ENCODE peak calls at places on chromosome 2, in ten cellular contexts. X is adrenal gland; N is CD4-positive, CD25-positive, alpha-beta regulatory T cell; Q is upper lobe of right lung; I is lower lobe of right lung; A is HCT116; O is aorta; T is H7; R is fibroblast of lung; B is neural progenitor cell. D is an unnamed sample.

GRCh38 chr2:30862054-30862651 is 54.9 kb upstream of the CAPN13 start:
- DNase-seq in N (peak; percentile 33), X (peak; percentile 78), O (no peak), I (peak; percentile 59), T (peak; percentile 74), R (peak; percentile 73), A (peak; percentile 55), B (peak; percentile 79), Q (no peak), D (peak; percentile 84)

GRCh38 chr2:12087175-12087574 is 340.7 kb downstream of the LPIN1 start:
- DNase-seq in R (no peak), X (no peak), N (no peak), B (no peak), O (no peak), T (no peak), I (no peak), A (no peak), Q (no peak), D (no peak)

GRCh38 chr2:183070942-183071844 is 7.4 kb upstream of the DUSP19 start:
- DNase-seq in A (no peak), B (peak; percentile 76), I (peak; percentile 56), T (peak; percentile 77), X (peak; percentile 42), Q (peak; percentile 70), R (peak; percentile 41), N (no peak), O (no peak), D (peak; percentile 37)

GRCh38 chr2:134379293-134379692 is 125.4 kb downstream of the MGAT5 start:
- DNase-seq in A (no peak), N (no peak), I (no peak), X (no peak), R (peak; percentile 49), Q (no peak), B (no peak), O (no peak), T (no peak), D (no peak)

GRCh38 chr2:55047677-55048299 is 2.5 kb downstream of the RTN4 start:
- DNase-seq in T (no peak), R (peak; percentile 51), X (peak; percentile 63), N (no peak), B (no peak), Q (no peak), I (no peak), A (no peak), O (no peak), D (peak; percentile 70)

GRCh38 chr2:102037681-102038080 is 45.9 kb downstream of the IL1R2 start:
- DNase-seq in O (no peak), B (no peak), X (no peak), N (no peak), Q (no peak), T (no peak), R (peak; percentile 62), A (no peak), I (no peak), D (no peak)

GRCh38 chr2:200212862-200213425 is 93.5 kb upstream of the SPATS2L start:
- DNase-seq in B (no peak), O (no peak), A (no peak), R (no peak), T (no peak), Q (no peak), X (no peak), I (no peak), N (no peak), D (no peak)

GRCh38 chr2:238704471-238705230 is 143.2 kb upstream of the TWIST2 start:
- DNase-seq in R (no peak), I (no peak), O (no peak), T (no peak), X (no peak), N (no peak), B (no peak), Q (no peak), A (no peak), D (no peak)

GRCh38 chr2:223501604-223502003 is 100.6 kb downstream of the SCG2 start:
- DNase-seq in I (no peak), T (no peak), A (no peak), B (no peak), X (no peak), O (no peak), N (no peak), Q (no peak), R (no peak), D (no peak)
- H3K27me3 ChIP-seq in I (no peaks in the 10 kb centered on the region), T (no peaks in the 10 kb centered on the region), A (no peaks in the 10 kb centered on the region), B (no peaks in the 10 kb centered on the region), X (no peaks in the 10 kb centered on the region), O (no peaks in the 10 kb centered on the region), N (no peaks in the 10 kb centered on the region), Q (no peaks in the 10 kb centered on the region), R (no peaks in the 10 kb centered on the region), D (no peaks in the 10 kb centered on the region)

GRCh38 chr2:237565974-237566373 is 400 bp upstream of the PRLH start:
- DNase-seq in R (no peak), A (no peak), Q (no peak), B (no peak), X (no peak), T (no peak), N (no peak), I (no peak), O (no peak), D (no peak)

GRCh38 chr2:237568121-237568660 is 1.8 kb downstream of the PRLH start:
- DNase-seq in A (no peak), Q (peak; percentile 45), R (no peak), O (peak; percentile 69), B (no peak), I (no peak), N (no peak), X (no peak), T (peak; percentile 34), D (no peak)

GRCh38 chr2:237569041-237569440 is 2.7 kb downstream of the PRLH start:
- DNase-seq in O (no peak), N (no peak), Q (no peak), A (no peak), R (no peak), T (no peak), B (no peak), X (no peak), I (no peak), D (no peak)

GRCh38 chr2:237566401-237567235 is at the start of gene PRLH:
- DNase-seq in O (peak; percentile 77), I (no peak), N (no peak), B (no peak), Q (no peak), T (peak; percentile 59), R (no peak), A (no peak), X (no peak), D (no peak)

DNA sequence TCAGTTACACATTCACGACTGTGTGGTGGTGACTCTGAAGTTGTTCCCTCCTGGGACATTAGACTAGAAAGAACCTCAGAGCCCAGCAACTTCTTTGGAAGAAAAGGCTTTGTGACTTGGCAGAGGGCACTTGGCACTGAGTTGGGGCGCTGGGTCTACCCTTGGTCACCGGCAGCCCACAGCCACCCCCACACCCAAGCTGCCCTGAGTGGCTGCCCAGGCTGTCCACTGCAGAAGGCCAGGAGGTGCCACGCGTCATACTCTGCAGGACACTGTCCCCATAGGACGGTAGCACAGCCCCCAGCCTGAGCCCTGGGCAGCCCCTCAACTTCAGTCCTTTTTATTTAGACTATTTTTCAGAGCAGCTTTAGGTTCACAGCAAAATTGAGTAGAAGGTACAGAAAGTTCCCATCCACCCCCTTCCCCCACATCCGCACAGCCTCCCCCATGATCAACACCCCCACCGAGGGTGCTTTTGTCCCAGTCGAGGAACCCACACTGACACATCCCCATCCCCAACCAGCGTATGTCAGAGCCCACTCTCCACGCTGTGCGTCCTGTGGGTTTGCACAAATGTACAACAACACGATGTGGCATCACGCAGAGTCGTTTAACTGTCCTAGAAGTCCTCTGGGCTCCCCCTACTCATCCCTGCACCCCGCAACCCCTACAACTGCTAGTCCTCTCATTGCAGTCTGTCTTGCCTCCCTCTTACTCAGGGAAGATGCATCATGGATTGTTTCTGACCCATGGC is 1.1 kb downstream of the PRLH start:
- DNase-seq in B (no peak), A (no peak), O (peak; percentile 70), N (no peak), Q (no peak), X (no peak), R (no peak), T (peak; percentile 39), I (no peak), D (no peak)
- H3K27me3 ChIP-seq in B (no peaks in the 10 kb centered on the region), A (no peaks in the 10 kb centered on the region), O (no peaks in the 10 kb centered on the region), N (no peaks in the 10 kb centered on the region), Q (peaks cover 8% of the 10 kb centered on the region), X (no peaks in the 10 kb centered on the region), R (peaks cover 2% of the 10 kb centered on the region), T (no peaks in the 10 kb centered on the region), I (peaks cover 9% of the 10 kb centered on the region), D (peaks cover 31% of the 10 kb centered on the region)

GRCh38 chr2:230046491-230046890 is 22.2 kb downstream of the SLC16A14 start:
- DNase-seq in R (no peak), A (no peak), O (no peak), N (no peak), T (no peak), X (no peak), Q (no peak), I (no peak), B (no peak), D (no peak)

GRCh38 chr2:230054079-230054478 is 14.6 kb downstream of the SLC16A14 start:
- DNase-seq in B (no peak), O (no peak), N (no peak), X (no peak), Q (no peak), A (no peak), T (no peak), I (no peak), R (peak; percentile 19), D (peak; percentile 43)

GRCh38 chr2:230050151-230050550 is 18.6 kb downstream of the SLC16A14 start:
- DNase-seq in B (no peak), O (no peak), R (no peak), Q (no peak), T (no peak), N (no peak), I (no peak), A (no peak), X (no peak), D (no peak)

GRCh38 chr2:230048010-230048671 is 20.6 kb downstream of the SLC16A14 start:
- DNase-seq in N (no peak), T (no peak), B (no peak), O (no peak), I (no peak), X (no peak), Q (no peak), R (no peak), A (no peak), D (no peak)

DNA sequence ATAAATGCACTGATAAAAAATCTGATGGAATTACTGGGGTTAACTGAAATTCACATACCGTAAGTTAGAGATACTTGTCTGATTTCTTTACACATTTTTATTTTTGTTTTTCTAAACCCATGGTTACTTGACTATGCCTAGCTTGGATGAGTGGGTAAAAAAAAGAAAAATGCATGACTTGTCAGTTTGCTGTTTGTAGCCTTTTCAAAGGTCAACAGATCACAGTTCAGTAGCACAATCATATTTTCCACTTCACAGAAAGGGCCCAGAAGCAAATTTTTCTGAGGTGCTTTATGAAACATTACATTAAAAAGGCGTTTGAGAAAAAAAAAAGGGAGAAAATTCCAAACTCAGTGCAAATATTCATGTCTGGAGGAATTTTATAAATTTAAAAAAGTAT is 16.4 kb downstream of the SLC16A14 start:
- DNase-seq in I (no peak), X (no peak), Q (no peak), R (no peak), N (no peak), T (no peak), O (no peak), B (no peak), A (no peak), D (peak; percentile 24)
- H3K27me3 ChIP-seq in I (no peaks in the 10 kb centered on the region), X (no peaks in the 10 kb centered on the region), Q (no peaks in the 10 kb centered on the region), R (no peaks in the 10 kb centered on the region), N (no peaks in the 10 kb centered on the region), T (no peaks in the 10 kb centered on the region), O (no peaks in the 10 kb centered on the region), B (no peaks in the 10 kb centered on the region), A (no peaks in the 10 kb centered on the region), D (no peaks in the 10 kb centered on the region)

DNA sequence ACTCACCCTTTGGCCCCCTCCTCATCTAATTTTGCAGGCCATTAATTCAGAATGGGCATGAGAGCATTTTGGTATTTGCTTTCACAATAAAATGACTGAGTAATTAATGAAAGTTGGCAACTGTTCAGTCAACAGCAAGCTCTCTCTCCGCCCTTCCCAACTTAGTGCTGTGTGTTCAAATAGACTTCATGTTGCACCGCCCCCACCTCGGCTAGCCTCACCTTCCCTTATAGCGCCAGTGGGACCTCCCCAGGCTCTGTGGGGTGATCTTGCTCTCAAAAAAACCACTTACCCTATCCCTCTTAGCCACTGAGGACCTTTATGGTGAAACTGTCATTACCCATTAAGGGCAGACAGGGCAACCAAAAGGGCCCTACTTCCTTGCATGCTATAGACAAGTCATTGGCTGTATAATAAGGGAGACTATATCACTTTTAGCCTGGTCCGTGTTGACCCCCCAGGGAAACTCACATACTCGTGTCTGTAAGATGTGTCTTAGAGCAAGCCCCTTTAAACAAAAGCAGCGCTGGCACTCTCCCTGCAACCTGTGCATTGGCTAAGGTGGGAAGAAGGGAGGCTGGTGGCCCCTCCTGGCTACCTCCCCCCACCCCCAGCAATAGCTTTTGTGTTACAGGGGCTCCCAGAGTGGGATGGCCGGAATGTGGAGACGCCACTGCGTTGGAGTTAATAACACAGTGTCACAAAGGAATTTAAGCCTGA is 15.2 kb downstream of the EN1 start:
- DNase-seq in Q (no peak), A (no peak), N (no peak), O (no peak), R (no peak), B (peak; percentile 23), I (no peak), X (no peak), T (no peak), D (no peak)
- H3K27me3 ChIP-seq in Q (peaks cover 75% of the 10 kb centered on the region), A (peaks cover 6% of the 10 kb centered on the region), N (peaks cover 19% of the 10 kb centered on the region), O (no peaks in the 10 kb centered on the region), R (peaks cover 49% of the 10 kb centered on the region), B (peaks cover 100% of the 10 kb centered on the region), I (peaks cover 95% of the 10 kb centered on the region), X (peaks cover 69% of the 10 kb centered on the region), T (peaks cover 65% of the 10 kb centered on the region), D (no peaks in the 10 kb centered on the region)

D was measured in adipocyte.